ENCODE peak calls at places on chromosome 3, in ten cellular contexts. H is MCF 10A; Y is GM23338; A is AG09319; J is naive thymus-derived CD8-positive, alpha-beta T cell; P is AML-193; R is stimulated activated naive CD4-positive, alpha-beta T cell treated with Interleukin-2 at 50 U/mL for 16 hours; E is IMR-90; W is effector memory CD4-positive, alpha-beta T cell; K is posterior vena cava. I is an unnamed sample.
A peak's percentile ranks its signal among the peaks of the same experiment; 100 is the strongest.

GRCh38 chr3:115709135-115709534 is 85.8 kb downstream of the GAP43 start:
- DNase-seq in H (no peak), Y (no peak), A (no peak), J (no peak), P (no peak), R (no peak), E (no peak), W (no peak), K (no peak), I (no peak)

GRCh38 chr3:174331095-174331802 is 527.9 kb upstream of the NAALADL2 start:
- DNase-seq in H (no peak), Y (no peak), A (no peak), J (no peak), P (peak; percentile 94), R (no peak), E (no peak), W (no peak), K (no peak), I (no peak)

GRCh38 chr3:138615462-138615861 is 6.9 kb downstream of the FAIM start:
- DNase-seq in H (no peak), Y (no peak), A (no peak), J (no peak), P (no peak), R (no peak), E (no peak), W (no peak), K (no peak), I (no peak)

GRCh38 chr3:146160233-146160963 is 586 bp downstream of the PLOD2 start:
- DNase-seq in H (peak; percentile 94), Y (peak; percentile 94), A (no peak), J (no peak), P (no peak), R (no peak), E (peak; percentile 79), W (no peak), K (peak; percentile 81), I (peak; percentile 47)

GRCh38 chr3:175941352-175941751 is 1082.2 kb downstream of the NAALADL2 start:
- DNase-seq in H (no peak), Y (peak; percentile 79), A (no peak), J (no peak), P (no peak), R (no peak), E (no peak), W (no peak), K (no peak), I (peak; percentile 31)

GRCh38 chr3:72625616-72626337 is 222.5 kb downstream of the SHQ1 start:
- DNase-seq in H (peak; percentile 100), Y (no peak), A (no peak), J (no peak), P (no peak), R (no peak), E (peak; percentile 16), W (no peak), K (no peak), I (no peak)

GRCh38 chr3:780505-780904 is 312.3 kb upstream of the CNTN6 start:
- DNase-seq in H (no peak), Y (no peak), A (no peak), J (no peak), P (no peak), R (no peak), E (no peak), W (no peak), K (no peak), I (no peak)

GRCh38 chr3:127184870-127185216 is 8.1 kb upstream of the PRR23E start:
- DNase-seq in H (no peak), Y (no peak), A (no peak), J (no peak), P (no peak), R (no peak), E (no peak), W (no peak), K (no peak), I (no peak)

GRCh38 chr3:80230954-80231353 is 463.2 kb upstream of the ROBO1 start:
- DNase-seq in H (no peak), Y (no peak), A (no peak), J (no peak), P (no peak), R (no peak), E (no peak), W (no peak), K (no peak), I (no peak)

GRCh38 chr3:172134352-172134751 is 95.0 kb downstream of the FNDC3B start:
- DNase-seq in H (no peak), Y (no peak), A (no peak), J (no peak), P (peak; percentile 43), R (no peak), E (no peak), W (no peak), K (no peak), I (no peak)

GRCh38 chr3:126142652-126143051 is 37.7 kb downstream of the ALDH1L1 start:
- DNase-seq in H (no peak), Y (no peak), A (no peak), J (no peak), P (no peak), R (no peak), E (no peak), W (no peak), K (no peak), I (peak; percentile 14)

GRCh38 chr3:150844484-150844883 is 60.8 kb downstream of the MINDY4B start:
- DNase-seq in H (no peak), Y (no peak), A (no peak), J (no peak), P (no peak), R (no peak), E (no peak), W (no peak), K (no peak), I (no peak)

GRCh38 chr3:25781758-25782594 is 1.3 kb downstream of the NGLY1 start:
- DNase-seq in H (no peak), Y (no peak), A (no peak), J (no peak), P (no peak), R (no peak), E (no peak), W (no peak), K (no peak), I (no peak)

GRCh38 chr3:7309707-7310106 is 448.8 kb downstream of the GRM7 start:
- DNase-seq in H (peak; percentile 73), Y (peak; percentile 1), A (no peak), J (no peak), P (no peak), R (no peak), E (no peak), W (no peak), K (peak; percentile 89), I (no peak)

GRCh38 chr3:64011685-64012084 is 11.6 kb downstream of the PSMD6 start:
- DNase-seq in H (peak; percentile 44), Y (no peak), A (peak; percentile 41), J (no peak), P (no peak), R (no peak), E (peak; percentile 83), W (no peak), K (no peak), I (no peak)

GRCh38 chr3:132784502-132785025 is 62.4 kb upstream of the NPHP3 start:
- DNase-seq in H (no peak), Y (no peak), A (no peak), J (no peak), P (no peak), R (no peak), E (no peak), W (no peak), K (no peak), I (no peak)

I was measured in glutamatergic neuron.